ENCODE peak calls at places on chromosomes 1 and 21, in eight cellular contexts. One of them, this sample, is unnamed. For H3K4me1 and H3K9me3, the result is how much of the 10 kb centered on the place peaks cover.

GRCh38 chr1:19925342-19926070 is 2.1 kb upstream of the PLA2G2E start:
- DNase-seq in CD8-positive, alpha-beta memory T cell: no peak
- DNase-seq in colonic mucosa: no peak
- DNase-seq in Panc1: no peak
- DNase-seq in pancreas: no peak
- DNase-seq in uterus: no peak
- DNase-seq in upper lobe of left lung: no peak
- DNase-seq in CD4-positive, alpha-beta memory T cell: no peak
- DNase-seq in this sample: no peak

GRCh38 chr1:116387551-116387950 is 14.5 kb downstream of the ATP1A1 start:
- DNase-seq in CD8-positive, alpha-beta memory T cell: no peak
- DNase-seq in colonic mucosa: no peak
- DNase-seq in Panc1: no peak
- DNase-seq in pancreas: no peak
- DNase-seq in uterus: no peak
- DNase-seq in upper lobe of left lung: no peak
- DNase-seq in CD4-positive, alpha-beta memory T cell: no peak
- DNase-seq in this sample: no peak

GRCh38 chr1:62312698-62313097 is 6.5 kb downstream of the KANK4 start:
- DNase-seq in CD8-positive, alpha-beta memory T cell: no peak
- DNase-seq in colonic mucosa: no peak
- DNase-seq in Panc1: no peak
- DNase-seq in pancreas: no peak
- DNase-seq in uterus: no peak
- DNase-seq in upper lobe of left lung: no peak
- DNase-seq in CD4-positive, alpha-beta memory T cell: no peak
- DNase-seq in this sample: no peak

GRCh38 chr1:85295006-85295431 is 18.6 kb upstream of the BCL10 start:
- DNase-seq in CD8-positive, alpha-beta memory T cell: no peak
- DNase-seq in colonic mucosa: no peak
- DNase-seq in Panc1: peak
- DNase-seq in pancreas: no peak
- DNase-seq in uterus: no peak
- DNase-seq in upper lobe of left lung: no peak
- DNase-seq in CD4-positive, alpha-beta memory T cell: no peak
- DNase-seq in this sample: no peak

GRCh38 chr1:47895436-47895835 is 101.7 kb downstream of the TRABD2B start:
- DNase-seq in CD8-positive, alpha-beta memory T cell: no peak
- DNase-seq in colonic mucosa: no peak
- DNase-seq in Panc1: no peak
- DNase-seq in pancreas: no peak
- DNase-seq in uterus: no peak
- DNase-seq in upper lobe of left lung: no peak
- DNase-seq in CD4-positive, alpha-beta memory T cell: no peak
- DNase-seq in this sample: no peak

GRCh38 chr21:25929859-25930520 is 195.2 kb downstream of the GABPA start:
- DNase-seq in CD8-positive, alpha-beta memory T cell: no peak
- DNase-seq in colonic mucosa: no peak
- DNase-seq in Panc1: no peak
- DNase-seq in pancreas: no peak
- DNase-seq in uterus: no peak
- DNase-seq in upper lobe of left lung: no peak
- DNase-seq in CD4-positive, alpha-beta memory T cell: no peak
- DNase-seq in this sample: no peak

GRCh38 chr1:162151900-162152829 is 82.7 kb downstream of the NOS1AP start:
- DNase-seq in CD8-positive, alpha-beta memory T cell: no peak
- DNase-seq in colonic mucosa: no peak
- DNase-seq in Panc1: no peak
- DNase-seq in pancreas: peak
- DNase-seq in uterus: no peak
- DNase-seq in upper lobe of left lung: peak
- DNase-seq in CD4-positive, alpha-beta memory T cell: no peak
- DNase-seq in this sample: no peak

GRCh38 chr1:203512830-203513578 is 19.1 kb downstream of the OPTC start:
- DNase-seq in CD8-positive, alpha-beta memory T cell: no peak
- DNase-seq in colonic mucosa: no peak
- DNase-seq in Panc1: peak
- DNase-seq in pancreas: no peak
- DNase-seq in uterus: peak
- DNase-seq in upper lobe of left lung: peak
- DNase-seq in CD4-positive, alpha-beta memory T cell: no peak
- DNase-seq in this sample: no peak

GRCh38 chr21:21547368-21547953 is 549.3 kb downstream of the NCAM2 start:
- DNase-seq in CD8-positive, alpha-beta memory T cell: no peak
- DNase-seq in colonic mucosa: no peak
- DNase-seq in Panc1: no peak
- DNase-seq in pancreas: no peak
- DNase-seq in uterus: no peak
- DNase-seq in upper lobe of left lung: no peak
- DNase-seq in CD4-positive, alpha-beta memory T cell: no peak
- DNase-seq in this sample: no peak
- H3K4me3 ChIP-seq in CD8-positive, alpha-beta memory T cell: no peak
- H3K4me3 ChIP-seq in colonic mucosa: no peak
- H3K4me3 ChIP-seq in Panc1: no peak
- H3K4me3 ChIP-seq in pancreas: no peak
- H3K4me3 ChIP-seq in uterus: no peak
- H3K4me3 ChIP-seq in upper lobe of left lung: no peak
- H3K4me3 ChIP-seq in CD4-positive, alpha-beta memory T cell: no peak
- H3K4me3 ChIP-seq in this sample: no peak

GRCh38 chr1:33329600-33330305 is 8.9 kb upstream of the A3GALT2 start:
- DNase-seq in CD8-positive, alpha-beta memory T cell: no peak
- DNase-seq in colonic mucosa: no peak
- DNase-seq in Panc1: no peak
- DNase-seq in pancreas: no peak
- DNase-seq in uterus: no peak
- DNase-seq in upper lobe of left lung: no peak
- DNase-seq in CD4-positive, alpha-beta memory T cell: no peak
- DNase-seq in this sample: no peak

GRCh38 chr1:33327587-33328325 is 6.9 kb upstream of the A3GALT2 start:
- DNase-seq in CD8-positive, alpha-beta memory T cell: no peak
- DNase-seq in colonic mucosa: no peak
- DNase-seq in Panc1: no peak
- DNase-seq in pancreas: no peak
- DNase-seq in uterus: peak
- DNase-seq in upper lobe of left lung: peak
- DNase-seq in CD4-positive, alpha-beta memory T cell: no peak
- DNase-seq in this sample: peak

GRCh38 chr1:33330376-33330890 is 9.5 kb upstream of the A3GALT2 start:
- DNase-seq in CD8-positive, alpha-beta memory T cell: no peak
- DNase-seq in colonic mucosa: no peak
- DNase-seq in Panc1: no peak
- DNase-seq in pancreas: no peak
- DNase-seq in uterus: no peak
- DNase-seq in upper lobe of left lung: no peak
- DNase-seq in CD4-positive, alpha-beta memory T cell: no peak
- DNase-seq in this sample: no peak

GRCh38 chr1:33326690-33327300 is 5.9 kb upstream of the A3GALT2 start:
- DNase-seq in CD8-positive, alpha-beta memory T cell: no peak
- DNase-seq in colonic mucosa: no peak
- DNase-seq in Panc1: no peak
- DNase-seq in pancreas: no peak
- DNase-seq in uterus: peak
- DNase-seq in upper lobe of left lung: peak
- DNase-seq in CD4-positive, alpha-beta memory T cell: no peak
- DNase-seq in this sample: no peak

GRCh38 chr1:33328817-33329216 is 7.9 kb upstream of the A3GALT2 start:
- DNase-seq in CD8-positive, alpha-beta memory T cell: no peak
- DNase-seq in colonic mucosa: no peak
- DNase-seq in Panc1: no peak
- DNase-seq in pancreas: no peak
- DNase-seq in uterus: no peak
- DNase-seq in upper lobe of left lung: no peak
- DNase-seq in CD4-positive, alpha-beta memory T cell: no peak
- DNase-seq in this sample: no peak
- H3K4me1 ChIP-seq in CD8-positive, alpha-beta memory T cell: under half
- H3K4me1 ChIP-seq in colonic mucosa: under half
- H3K4me1 ChIP-seq in Panc1: under half
- H3K4me1 ChIP-seq in pancreas: under half
- H3K4me1 ChIP-seq in uterus: under half
- H3K4me1 ChIP-seq in upper lobe of left lung: half or more
- H3K4me1 ChIP-seq in CD4-positive, alpha-beta memory T cell: under half
- H3K4me1 ChIP-seq in this sample: under half

GRCh38 chr1:152823291-152823690 is 4.0 kb upstream of the LCE1A start:
- DNase-seq in CD8-positive, alpha-beta memory T cell: no peak
- DNase-seq in colonic mucosa: no peak
- DNase-seq in Panc1: no peak
- DNase-seq in pancreas: no peak
- DNase-seq in uterus: no peak
- DNase-seq in upper lobe of left lung: no peak
- DNase-seq in CD4-positive, alpha-beta memory T cell: no peak
- DNase-seq in this sample: no peak
- H3K9me3 ChIP-seq in CD8-positive, alpha-beta memory T cell: under half
- H3K9me3 ChIP-seq in colonic mucosa: under half
- H3K9me3 ChIP-seq in Panc1: under half
- H3K9me3 ChIP-seq in pancreas: under half
- H3K9me3 ChIP-seq in uterus: under half
- H3K9me3 ChIP-seq in upper lobe of left lung: under half
- H3K9me3 ChIP-seq in CD4-positive, alpha-beta memory T cell: under half
- H3K9me3 ChIP-seq in this sample: under half

GRCh38 chr1:29961676-29962059 is 725.3 kb downstream of the PTPRU start:
- DNase-seq in CD8-positive, alpha-beta memory T cell: no peak
- DNase-seq in colonic mucosa: no peak
- DNase-seq in Panc1: no peak
- DNase-seq in pancreas: no peak
- DNase-seq in uterus: no peak
- DNase-seq in upper lobe of left lung: no peak
- DNase-seq in CD4-positive, alpha-beta memory T cell: no peak
- DNase-seq in this sample: no peak
- H3K4me3 ChIP-seq in CD8-positive, alpha-beta memory T cell: no peak
- H3K4me3 ChIP-seq in colonic mucosa: no peak
- H3K4me3 ChIP-seq in Panc1: no peak
- H3K4me3 ChIP-seq in pancreas: no peak
- H3K4me3 ChIP-seq in uterus: no peak
- H3K4me3 ChIP-seq in upper lobe of left lung: no peak
- H3K4me3 ChIP-seq in CD4-positive, alpha-beta memory T cell: no peak
- H3K4me3 ChIP-seq in this sample: no peak

GRCh38 chr1:180156201-180156600 is 1.5 kb downstream of the QSOX1 start:
- DNase-seq in CD8-positive, alpha-beta memory T cell: no peak
- DNase-seq in colonic mucosa: no peak
- DNase-seq in Panc1: no peak
- DNase-seq in pancreas: no peak
- DNase-seq in uterus: no peak
- DNase-seq in upper lobe of left lung: peak
- DNase-seq in CD4-positive, alpha-beta memory T cell: no peak
- DNase-seq in this sample: no peak
- H3K4me1 ChIP-seq in CD8-positive, alpha-beta memory T cell: under half
- H3K4me1 ChIP-seq in colonic mucosa: under half
- H3K4me1 ChIP-seq in Panc1: under half
- H3K4me1 ChIP-seq in pancreas: under half
- H3K4me1 ChIP-seq in uterus: under half
- H3K4me1 ChIP-seq in upper lobe of left lung: half or more
- H3K4me1 ChIP-seq in CD4-positive, alpha-beta memory T cell: under half
- H3K4me1 ChIP-seq in this sample: under half

DNA sequence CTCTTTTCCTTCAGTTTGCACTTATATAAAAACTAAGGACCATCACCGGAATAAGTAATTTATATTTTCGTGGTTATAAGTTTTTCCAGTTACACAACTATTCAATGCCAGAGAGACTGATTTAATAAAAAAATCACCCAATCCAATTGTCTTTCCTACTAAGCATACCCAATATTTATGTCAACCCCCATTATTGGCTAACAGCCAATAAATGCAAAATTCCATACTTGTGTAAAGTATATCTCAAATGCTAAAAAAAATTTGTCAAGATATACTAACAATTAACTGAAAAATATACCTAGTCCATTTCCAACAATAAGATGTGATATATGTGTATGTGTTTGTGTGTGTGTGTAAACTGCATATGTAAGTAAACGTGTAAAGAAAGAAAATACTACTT is 117.4 kb downstream of the AGBL4 start:
- DNase-seq in CD8-positive, alpha-beta memory T cell: no peak
- DNase-seq in colonic mucosa: no peak
- DNase-seq in Panc1: no peak
- DNase-seq in pancreas: no peak
- DNase-seq in uterus: no peak
- DNase-seq in upper lobe of left lung: no peak
- DNase-seq in CD4-positive, alpha-beta memory T cell: no peak
- DNase-seq in this sample: no peak
- H3K9me3 ChIP-seq in CD8-positive, alpha-beta memory T cell: under half
- H3K9me3 ChIP-seq in colonic mucosa: under half
- H3K9me3 ChIP-seq in Panc1: under half
- H3K9me3 ChIP-seq in pancreas: under half
- H3K9me3 ChIP-seq in uterus: under half
- H3K9me3 ChIP-seq in upper lobe of left lung: under half
- H3K9me3 ChIP-seq in CD4-positive, alpha-beta memory T cell: under half
- H3K9me3 ChIP-seq in this sample: under half

GRCh38 chr21:21963911-21964310 is 965.7 kb downstream of the NCAM2 start:
- DNase-seq in CD8-positive, alpha-beta memory T cell: no peak
- DNase-seq in colonic mucosa: no peak
- DNase-seq in Panc1: no peak
- DNase-seq in pancreas: no peak
- DNase-seq in uterus: no peak
- DNase-seq in upper lobe of left lung: no peak
- DNase-seq in CD4-positive, alpha-beta memory T cell: no peak
- DNase-seq in this sample: no peak
- H3K4me3 ChIP-seq in CD8-positive, alpha-beta memory T cell: no peak
- H3K4me3 ChIP-seq in colonic mucosa: no peak
- H3K4me3 ChIP-seq in Panc1: no peak
- H3K4me3 ChIP-seq in pancreas: no peak
- H3K4me3 ChIP-seq in uterus: no peak
- H3K4me3 ChIP-seq in upper lobe of left lung: no peak
- H3K4me3 ChIP-seq in CD4-positive, alpha-beta memory T cell: no peak
- H3K4me3 ChIP-seq in this sample: no peak

DNA sequence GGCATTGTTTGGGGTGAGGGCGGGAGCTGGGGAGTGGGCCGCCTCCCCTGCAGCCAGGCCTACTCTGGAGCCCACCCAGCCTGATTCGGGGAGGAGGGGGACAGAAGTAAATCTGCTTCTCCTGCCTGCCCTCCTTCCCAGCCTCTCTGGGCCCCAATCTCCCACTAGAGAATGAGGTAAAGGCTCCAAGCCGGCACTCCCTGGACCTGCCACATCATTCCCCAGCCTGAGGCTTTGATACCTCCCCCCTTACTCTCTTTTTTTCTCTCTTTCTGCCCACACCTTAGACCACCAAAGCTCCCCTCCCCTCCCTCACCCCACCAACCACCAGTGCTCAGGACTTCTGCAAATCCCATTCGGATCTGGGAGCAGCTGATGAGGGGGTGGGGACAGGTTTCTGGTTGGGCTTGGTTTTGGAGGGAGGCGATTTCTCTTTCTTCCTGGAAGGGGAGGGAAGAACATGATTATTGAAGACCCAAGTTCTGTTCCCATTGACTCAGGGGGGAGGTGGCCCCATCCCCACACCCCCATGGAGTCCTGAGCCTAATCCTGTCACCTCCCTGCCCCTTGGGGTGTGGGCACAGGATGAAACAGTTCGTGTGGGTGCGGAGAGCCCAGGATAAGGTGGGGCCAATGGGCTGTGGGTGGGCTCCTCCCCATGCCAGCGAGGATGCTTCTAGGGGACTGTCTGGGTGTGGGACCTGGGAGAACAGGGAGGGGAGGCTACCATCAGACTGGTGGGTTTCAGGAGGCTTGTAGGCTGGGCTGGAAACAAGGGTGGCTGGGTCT is 1.3 kb downstream of the MAP7D1 start:
- DNase-seq in CD8-positive, alpha-beta memory T cell: peak
- DNase-seq in colonic mucosa: no peak
- DNase-seq in Panc1: no peak
- DNase-seq in pancreas: no peak
- DNase-seq in uterus: no peak
- DNase-seq in upper lobe of left lung: peak
- DNase-seq in CD4-positive, alpha-beta memory T cell: no peak
- DNase-seq in this sample: no peak
- H3K4me1 ChIP-seq in CD8-positive, alpha-beta memory T cell: half or more
- H3K4me1 ChIP-seq in colonic mucosa: under half
- H3K4me1 ChIP-seq in Panc1: half or more
- H3K4me1 ChIP-seq in pancreas: under half
- H3K4me1 ChIP-seq in uterus: under half
- H3K4me1 ChIP-seq in upper lobe of left lung: half or more
- H3K4me1 ChIP-seq in CD4-positive, alpha-beta memory T cell: half or more
- H3K4me1 ChIP-seq in this sample: under half